ENCODE peak calls at places on chromosomes 3 and 15, in eight cellular contexts. L is Right ventricle myocardium inferior, R is left lung, Y is foreskin keratinocyte, K is aorta, Z is lower lobe of right lung, J is Panc1, O is K562. U is an unnamed sample.

GRCh38 chr3:61315874-61316273 is 64.6 kb upstream of the FHIT start:
- ATAC-seq in L (no peak), R (peak), Y (peak), K (peak), Z (no peak), J (no peak), O (no peak), U (no peak)

GRCh38 chr3:143596957-143597642 is 251.2 kb downstream of the SLC9A9 start:
- ATAC-seq in L (no peak), R (no peak), Y (no peak), K (no peak), Z (no peak), J (no peak), O (peak), U (no peak)

GRCh38 chr3:4580346-4581019 is 87.3 kb downstream of the ITPR1 start:
- ATAC-seq in L (peak), R (no peak), Y (peak), K (no peak), Z (no peak), J (peak), O (peak), U (no peak)

GRCh38 chr3:195181781-195182469 is 89.0 kb downstream of the XXYLT1 start:
- ATAC-seq in L (no peak), R (no peak), Y (peak), K (no peak), Z (no peak), J (no peak), O (no peak), U (no peak)

GRCh38 chr15:67064607-67065530 is 533 bp upstream of the SMAD3 start:
- ATAC-seq in L (no peak), R (peak), Y (no peak), K (peak), Z (peak), J (no peak), O (peak), U (no peak)

GRCh38 chr3:182702216-182702615 is 91.1 kb upstream of the ATP11B start:
- ATAC-seq in L (no peak), R (no peak), Y (no peak), K (no peak), Z (no peak), J (no peak), O (no peak), U (no peak)

GRCh38 chr3:45915080-45915479 is 28.2 kb upstream of the CXCR6 start:
- ATAC-seq in L (no peak), R (no peak), Y (no peak), K (no peak), Z (no peak), J (no peak), O (no peak), U (no peak)

GRCh38 chr3:13484861-13485590 is 4.9 kb downstream of the HDAC11 start:
- ATAC-seq in L (peak), R (peak), Y (peak), K (peak), Z (peak), J (no peak), O (peak), U (peak)

GRCh38 chr3:168116279-168116678 is 20.6 kb upstream of the GOLIM4 start:
- ATAC-seq in L (peak), R (peak), Y (peak), K (no peak), Z (peak), J (no peak), O (peak), U (peak)

GRCh38 chr15:32636908-32637567 is 4.5 kb upstream of the SCG5 start:
- ATAC-seq in L (no peak), R (no peak), Y (no peak), K (no peak), Z (no peak), J (no peak), O (no peak), U (no peak)

GRCh38 chr3:30620402-30621360 is 14.3 kb downstream of the TGFBR2 start:
- ATAC-seq in L (peak), R (no peak), Y (no peak), K (no peak), Z (no peak), J (no peak), O (no peak), U (no peak)

GRCh38 chr3:72223628-72224027 is 438.7 kb upstream of the PROK2 start:
- ATAC-seq in L (no peak), R (no peak), Y (no peak), K (no peak), Z (no peak), J (no peak), O (no peak), U (no peak)

GRCh38 chr3:99875925-99876781 is 58.5 kb downstream of the CMSS1 start:
- ATAC-seq in L (peak), R (peak), Y (peak), K (peak), Z (peak), J (peak), O (peak), U (peak)

GRCh38 chr3:170277833-170278586 is 55.8 kb downstream of the PRKCI start:
- ATAC-seq in L (no peak), R (peak), Y (no peak), K (no peak), Z (no peak), J (no peak), O (no peak), U (no peak)

GRCh38 chr15:99708563-99708962 is 24.7 kb downstream of the LYSMD4 start:
- ATAC-seq in L (peak), R (peak), Y (peak), K (peak), Z (peak), J (no peak), O (peak), U (peak)

GRCh38 chr3:187382609-187383151 is 14.5 kb downstream of the RTP4 start:
- ATAC-seq in L (no peak), R (no peak), Y (no peak), K (no peak), Z (no peak), J (peak), O (no peak), U (no peak)

GRCh38 chr3:14265246-14265962 is 86.8 kb downstream of the LSM3 start:
- ATAC-seq in L (no peak), R (peak), Y (peak), K (no peak), Z (no peak), J (peak), O (peak), U (no peak)

GRCh38 chr15:27492021-27492621 is 521.1 kb downstream of the GABRG3 start:
- ATAC-seq in L (no peak), R (peak), Y (no peak), K (peak), Z (peak), J (no peak), O (no peak), U (no peak)

GRCh38 chr3:178551916-178552321 is 15.7 kb downstream of the KCNMB2 start:
- ATAC-seq in L (peak), R (peak), Y (no peak), K (no peak), Z (peak), J (no peak), O (no peak), U (no peak)

GRCh38 chr15:30990451-30991300 is 752 bp downstream of the MTMR10 start:
- ATAC-seq in L (no peak), R (peak), Y (no peak), K (no peak), Z (no peak), J (no peak), O (peak), U (no peak)

GRCh38 chr3:30221622-30222021 is 384.8 kb upstream of the TGFBR2 start:
- ATAC-seq in L (no peak), R (no peak), Y (no peak), K (no peak), Z (no peak), J (no peak), O (no peak), U (no peak)

GRCh38 chr15:29863438-29863837 is 41.2 kb upstream of the TJP1 start:
- ATAC-seq in L (no peak), R (no peak), Y (no peak), K (no peak), Z (no peak), J (no peak), O (no peak), U (no peak)

GRCh38 chr3:44981751-44982150 is 5.7 kb downstream of the EXOSC7 start:
- ATAC-seq in L (no peak), R (no peak), Y (no peak), K (no peak), Z (no peak), J (no peak), O (peak), U (no peak)

U was measured in gastroesophageal sphincter.